ENCODE peak calls at places on chromosomes 16 and 17, in five cellular contexts. O is omental fat pad, V is GM23338, T is astrocyte of the spinal cord, C is ovary. D is an unnamed sample.

GRCh38 chr17:77332981-77333685 is 192.4 kb downstream of the SEC14L1 start:
- DNase-seq in O (no peak), V (no peak), T (peak; percentile 89), C (no peak), D (no peak)

GRCh38 chr17:67293251-67294203 is 48.5 kb upstream of the HELZ start:
- DNase-seq in O (peak; percentile 27), V (peak; percentile 92), T (peak; percentile 18), C (peak; percentile 74), D (peak; percentile 66)

GRCh38 chr16:22188595-22189442 is 17.3 kb upstream of the EEF2K start:
- DNase-seq in O (no peak), V (peak; percentile 87), T (peak; percentile 91), C (peak; percentile 68), D (peak; percentile 66)

GRCh38 chr16:31527617-31528287 is at the start of gene AHSP:
- DNase-seq in O (no peak), V (peak; percentile 52), T (no peak), C (no peak), D (no peak)

GRCh38 chr16:12160249-12160648 is 183.7 kb downstream of the SNX29 start:
- DNase-seq in O (no peak), V (no peak), T (no peak), C (no peak), D (no peak)

GRCh38 chr17:64694207-64694606 is 32.1 kb upstream of the SMURF2 start:
- DNase-seq in O (peak; percentile 32), V (no peak), T (peak; percentile 63), C (no peak), D (no peak)

GRCh38 chr17:60089097-60089844 is 10.6 kb upstream of the HEATR6 start:
- DNase-seq in O (no peak), V (no peak), T (no peak), C (no peak), D (no peak)

GRCh38 chr17:78532922-78533640 is 44.1 kb downstream of the DNAH17 start:
- DNase-seq in O (no peak), V (no peak), T (peak; percentile 80), C (no peak), D (no peak)

GRCh38 chr16:85157813-85158701 is 45.8 kb upstream of the CIBAR2 start:
- DNase-seq in O (no peak), V (peak; percentile 93), T (no peak), C (no peak), D (peak; percentile 53)

GRCh38 chr16:4322121-4323035 is 6.5 kb downstream of the GLIS2 start:
- DNase-seq in O (no peak), V (no peak), T (no peak), C (peak; percentile 47), D (no peak)

GRCh38 chr16:367333-367903 is 2.9 kb downstream of the MRPL28 start:
- DNase-seq in O (no peak), V (no peak), T (no peak), C (no peak), D (no peak)

GRCh38 chr16:77885596-77886295 is 97.4 kb downstream of the VAT1L start:
- DNase-seq in O (no peak), V (no peak), T (peak; percentile 67), C (no peak), D (no peak)

GRCh38 chr17:37642706-37643105 is 540 bp downstream of the DDX52 start:
- DNase-seq in O (no peak), V (no peak), T (peak; percentile 50), C (no peak), D (no peak)

GRCh38 chr17:62614142-62614541 is 13.3 kb upstream of the MRC2 start:
- DNase-seq in O (no peak), V (no peak), T (peak; percentile 87), C (peak; percentile 60), D (no peak)

GRCh38 chr17:32875904-32876413 is 965 bp downstream of the MYO1D start:
- DNase-seq in O (no peak), V (no peak), T (peak; percentile 16), C (no peak), D (no peak)

GRCh38 chr17:51651513-51652298 is 391.4 kb downstream of the UTP18 start:
- DNase-seq in O (no peak), V (no peak), T (no peak), C (no peak), D (no peak)

GRCh38 chr17:17169396-17169795 is 36.7 kb downstream of the PLD6 start:
- DNase-seq in O (no peak), V (no peak), T (no peak), C (no peak), D (no peak)

GRCh38 chr16:78444-79145 is 570 bp downstream of the MPG start:
- DNase-seq in O (no peak), V (no peak), T (peak; percentile 46), C (peak; percentile 68), D (no peak)

GRCh38 chr16:30016555-30017276 is 5.9 kb upstream of the DOC2A start:
- DNase-seq in O (no peak), V (no peak), T (no peak), C (no peak), D (no peak)

GRCh38 chr16:5865231-5865630 is 767.6 kb upstream of the EEF2KMT start:
- DNase-seq in O (no peak), V (no peak), T (peak; percentile 77), C (no peak), D (peak; percentile 35)

GRCh38 chr16:54062361-54063346 is 223.9 kb downstream of the IRX3 start:
- DNase-seq in O (no peak), V (peak; percentile 83), T (peak; percentile 20), C (no peak), D (no peak)

GRCh38 chr17:7437369-7437863 is 1.9 kb upstream of the FGF11 start:
- DNase-seq in O (no peak), V (no peak), T (no peak), C (no peak), D (no peak)

GRCh38 chr16:49204191-49204590 is 77.4 kb downstream of the CBLN1 start:
- DNase-seq in O (no peak), V (no peak), T (no peak), C (no peak), D (no peak)

GRCh38 chr17:20189322-20189721 is 180.2 kb downstream of the SPECC1 start:
- DNase-seq in O (no peak), V (no peak), T (peak; percentile 50), C (no peak), D (no peak)

GRCh38 chr16:27084296-27085065 is 17.8 kb downstream of the C16orf82 start:
- DNase-seq in O (no peak), V (no peak), T (no peak), C (no peak), D (no peak)

GRCh38 chr17:74520790-74521480 is 10.3 kb downstream of the CD300LB start:
- DNase-seq in O (no peak), V (no peak), T (no peak), C (no peak), D (no peak)

GRCh38 chr17:82051776-82052637 is at the start of the genes GPS1 and RFNG:
- DNase-seq in O (no peak), V (peak; percentile 82), T (peak; percentile 50), C (peak; percentile 85), D (peak; percentile 82)

GRCh38 chr17:33667671-33668070 is 374.6 kb upstream of the ASIC2 start:
- DNase-seq in O (no peak), V (no peak), T (no peak), C (peak; percentile 33), D (no peak)

GRCh38 chr16:69890891-69891282 is 60.2 kb upstream of the CLEC18A start:
- DNase-seq in O (no peak), V (peak; percentile 11), T (no peak), C (no peak), D (no peak)

GRCh38 chr17:1055751-1056645 is 59.1 kb downstream of the TIMM22 start:
- DNase-seq in O (no peak), V (peak; percentile 82), T (peak; percentile 55), C (peak; percentile 77), D (peak; percentile 78)

GRCh38 chr16:86248325-86248905 is 261.9 kb upstream of the FOXF1 start:
- DNase-seq in O (no peak), V (no peak), T (no peak), C (no peak), D (no peak)

GRCh38 chr16:86251682-86252081 is 258.6 kb upstream of the FOXF1 start:
- DNase-seq in O (no peak), V (no peak), T (no peak), C (no peak), D (no peak)

GRCh38 chr16:86252596-86252995 is 257.7 kb upstream of the FOXF1 start:
- DNase-seq in O (no peak), V (peak; percentile 89), T (peak; percentile 18), C (no peak), D (peak; percentile 40)

GRCh38 chr16:86245895-86246294 is 264.4 kb upstream of the FOXF1 start:
- DNase-seq in O (no peak), V (no peak), T (no peak), C (no peak), D (no peak)

DNA sequence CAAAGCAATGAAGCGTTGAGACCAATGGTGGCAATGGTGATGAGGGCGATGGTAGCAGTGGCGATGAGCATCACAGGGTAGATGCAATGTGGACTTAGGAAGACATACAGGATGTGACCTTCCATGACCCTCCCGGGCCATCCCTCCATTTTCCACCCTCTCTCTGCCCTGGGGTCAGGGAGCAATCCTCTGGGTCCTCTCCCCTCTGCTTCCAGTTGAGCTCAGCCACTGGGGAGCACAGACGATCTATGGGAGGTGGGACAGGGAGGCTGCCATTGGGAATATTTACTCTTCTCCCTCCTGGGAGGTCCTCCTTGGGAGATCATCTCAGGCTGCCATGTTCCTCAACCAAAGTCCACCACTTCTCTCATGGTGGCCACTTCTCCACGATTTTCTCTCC is 260.7 kb upstream of the FOXF1 start:
- DNase-seq in O (no peak), V (no peak), T (no peak), C (no peak), D (no peak)
- TF ChIP-seq CTCF in O (no peak), V (no peak), T (no peak), C (no peak), D (no peak)

GRCh38 chr16:2520784-2521577 is 810 bp downstream of the AMDHD2 start:
- DNase-seq in O (no peak), V (peak; percentile 60), T (no peak), C (no peak), D (peak; percentile 42)
- TF ChIP-seq CTCF in O (no peak), V (no peak), T (no peak), C (no peak), D (no peak)

GRCh38 chr16:66273644-66274334 is 92.7 kb upstream of the CDH5 start:
- DNase-seq in O (no peak), V (peak; percentile 47), T (peak; percentile 45), C (no peak), D (no peak)
- TF ChIP-seq CTCF in O (no peak), V (peak; percentile 86), T (peak; percentile 55), C (no peak), D (no peak)

DNA sequence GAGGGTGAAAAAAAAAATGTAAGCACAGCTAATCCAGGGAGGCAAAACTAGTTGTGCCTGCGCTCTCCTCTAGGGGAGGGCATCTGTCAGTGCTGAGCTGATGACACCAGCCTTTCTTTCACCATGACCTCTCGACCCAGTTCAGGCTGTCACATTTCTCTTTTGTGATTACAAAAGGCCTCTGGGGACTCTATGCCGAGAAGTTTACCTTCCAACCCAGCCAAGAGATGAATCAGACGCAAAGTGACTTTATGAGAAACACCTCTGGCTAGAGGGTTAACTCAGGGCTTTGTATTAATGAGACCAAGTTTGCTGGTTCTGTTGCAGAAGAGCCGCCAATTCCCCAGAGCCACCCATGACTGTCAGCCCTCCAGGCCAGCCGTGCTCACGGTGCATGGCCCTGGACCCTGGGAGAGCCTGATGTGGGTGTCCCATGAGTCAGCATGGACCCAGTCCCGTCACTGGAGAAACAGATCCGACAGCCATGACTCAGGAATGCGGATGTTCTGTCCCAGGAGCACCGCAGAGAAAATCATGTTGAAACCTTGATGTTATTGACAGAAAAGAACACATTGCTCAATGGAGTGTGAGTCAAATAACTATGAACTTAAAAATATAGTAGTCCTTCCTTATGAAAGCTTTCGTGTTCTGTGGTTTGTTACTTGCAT is 437.2 kb downstream of the HS3ST3B1 start:
- DNase-seq in O (no peak), V (peak; percentile 49), T (peak; percentile 92), C (no peak), D (peak; percentile 26)
- TF ChIP-seq CTCF in O (no peak), V (peak; percentile 30), T (peak; percentile 31), C (no peak), D (peak; percentile 23)

GRCh38 chr17:48561894-48562810 is 16.0 kb downstream of the HOXB4 start:
- DNase-seq in O (no peak), V (no peak), T (no peak), C (no peak), D (peak; percentile 59)
- TF ChIP-seq CTCF in O (no peak), V (no peak), T (peak; percentile 49), C (no peak), D (peak; percentile 31)

D was measured in nephron progenitor cell.